ENCODE peak calls at places on chromosomes 16 and 17, in five cellular contexts. Z is H1, W is WTC11, L is GM12878, A is HepG2. M is an unnamed sample.

GRCh38 chr17:47800686-47801085 is 20.9 kb downstream of the OSBPL7 start:
- DNase-seq in A (no peak), W (peak), L (no peak), Z (no peak), M (no peak)

GRCh38 chr16:89020068-89020924 is 43.3 kb upstream of the CBFA2T3 start:
- DNase-seq in A (no peak), W (no peak), L (peak), Z (no peak), M (peak)

GRCh38 chr16:2469399-2470233 is 1.5 kb upstream of the NTN3 start:
- DNase-seq in L (no peak), A (no peak), Z (no peak), W (no peak), M (no peak)

GRCh38 chr17:82214012-82214628 is 1.5 kb upstream of the CCDC57 start:
- DNase-seq in W (no peak), L (no peak), Z (no peak), A (no peak), M (peak)

GRCh38 chr17:50199651-50200446 is 1.6 kb downstream of the COL1A1 start:
- DNase-seq in A (peak), W (peak), L (no peak), Z (no peak), M (peak)

GRCh38 chr16:85650864-85651811 is 37.6 kb downstream of the GINS2 start:
- DNase-seq in A (no peak), L (no peak), W (no peak), Z (no peak), M (no peak)

GRCh38 chr16:66881964-66882508 is 1.7 kb downstream of the PDP2 start:
- DNase-seq in Z (no peak), W (no peak), L (no peak), A (no peak), M (no peak)

GRCh38 chr17:72502111-72502939 is 381.5 kb downstream of the SOX9 start:
- DNase-seq in W (no peak), L (no peak), Z (no peak), A (peak), M (no peak)

GRCh38 chr17:74758846-74759163 is 10.4 kb downstream of the NHERF1 start:
- DNase-seq in L (no peak), W (no peak), A (no peak), Z (no peak), M (peak)

GRCh38 chr16:5451641-5452040 is 354.0 kb upstream of the EEF2KMT start:
- DNase-seq in Z (no peak), A (no peak), W (peak), L (no peak), M (no peak)

GRCh38 chr16:22336581-22336980 is 37.8 kb downstream of the CDR2 start:
- DNase-seq in A (no peak), W (no peak), L (no peak), Z (no peak), M (no peak)

GRCh38 chr17:4161179-4161559 is 18.2 kb downstream of the CYB5D2 start:
- DNase-seq in Z (peak), A (peak), L (no peak), W (peak), M (peak)

GRCh38 chr16:13866073-13866472 is 53.9 kb upstream of the ERCC4 start:
- DNase-seq in A (peak), W (peak), Z (peak), L (no peak), M (peak)

GRCh38 chr16:79994413-79994812 is 393.9 kb upstream of the MAF start:
- DNase-seq in Z (no peak), L (no peak), W (no peak), A (no peak), M (no peak)

GRCh38 chr17:39996162-39996561 is 15.6 kb downstream of the PSMD3 start:
- DNase-seq in W (no peak), Z (no peak), L (no peak), A (no peak), M (peak)

GRCh38 chr17:76820523-76820922 is 47.7 kb upstream of the MGAT5B start:
- DNase-seq in A (no peak), Z (no peak), W (no peak), L (no peak), M (no peak)

GRCh38 chr17:72370819-72371218 is 250.0 kb downstream of the SOX9 start:
- DNase-seq in A (no peak), Z (no peak), W (no peak), L (no peak), M (peak)

GRCh38 chr16:17313085-17313611 is 157.6 kb downstream of the XYLT1 start:
- DNase-seq in W (no peak), A (no peak), L (no peak), Z (no peak), M (no peak)

GRCh38 chr16:35732046-35732810 is 2272.8 kb downstream of the TP53TG3F start:
- DNase-seq in L (no peak), Z (no peak), A (no peak), W (no peak), M (no peak)

GRCh38 chr16:75621170-75621477 is 2.0 kb downstream of the ADAT1 start:
- DNase-seq in W (no peak), A (peak), Z (no peak), L (no peak), M (peak)

GRCh38 chr17:1959871-1960569 is 65.1 kb downstream of the RTN4RL1 start:
- DNase-seq in Z (no peak), W (no peak), A (no peak), L (no peak), M (no peak)

GRCh38 chr17:36807496-36808180 is 129.6 kb upstream of the LHX1 start:
- DNase-seq in W (peak), L (no peak), A (no peak), Z (no peak), M (no peak)

GRCh38 chr17:82782657-82783207 is 30.9 kb downstream of the TBCD start:
- DNase-seq in Z (no peak), A (no peak), W (no peak), L (no peak), M (no peak)

GRCh38 chr17:82603981-82604448 is 44.2 kb downstream of the WDR45B start:
- DNase-seq in Z (no peak), W (no peak), L (no peak), A (no peak), M (no peak)

GRCh38 chr16:13390093-13390985 is 488.9 kb downstream of the SHISA9 start:
- DNase-seq in L (peak), A (no peak), W (no peak), Z (no peak), M (no peak)

GRCh38 chr17:12047977-12048376 is 27.3 kb downstream of the MAP2K4 start:
- DNase-seq in Z (no peak), L (no peak), W (no peak), A (no peak), M (peak)

GRCh38 chr16:17304124-17304813 is 166.5 kb downstream of the XYLT1 start:
- DNase-seq in L (no peak), A (no peak), W (no peak), Z (no peak), M (no peak)

GRCh38 chr17:60637683-60638082 is 37.7 kb downstream of the PPM1D start:
- DNase-seq in A (no peak), W (no peak), L (no peak), Z (no peak), M (no peak)

GRCh38 chr17:60641810-60642220 is 35.8 kb upstream of the BCAS3 start:
- DNase-seq in Z (peak), A (peak), L (no peak), W (peak), M (peak)

GRCh38 chr17:60641126-60641525 is 36.5 kb upstream of the BCAS3 start:
- DNase-seq in W (no peak), A (no peak), L (no peak), Z (no peak), M (no peak)

GRCh38 chr17:60639019-60639330 is 38.7 kb upstream of the BCAS3 start:
- DNase-seq in W (no peak), Z (no peak), L (no peak), A (no peak), M (no peak)

DNA sequence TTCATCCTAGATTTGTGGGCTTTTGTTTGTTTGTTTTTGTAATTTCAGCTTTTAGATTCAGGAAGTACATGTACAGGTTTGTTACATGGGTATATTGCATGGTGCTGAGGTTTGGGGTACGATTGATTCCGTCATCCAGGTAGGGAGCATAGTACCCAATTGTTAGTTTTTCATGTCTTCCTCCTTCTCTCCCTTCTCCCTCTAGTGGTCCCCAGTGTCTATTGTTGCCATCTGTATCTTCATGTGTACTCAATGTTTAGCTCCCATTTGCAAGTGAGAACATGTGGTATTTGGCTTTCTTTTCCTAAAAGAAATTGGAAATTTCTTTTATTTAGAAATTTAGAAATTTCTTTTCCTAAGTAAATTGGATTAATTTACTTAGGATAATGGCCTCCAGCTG is 37.1 kb upstream of the BCAS3 start:
- DNase-seq in L (no peak), A (peak), Z (no peak), W (no peak), M (no peak)
- TF ChIP-seq ATF2 in L (no peak), A (no peak), Z (no peak), W (no peak), M (no peak)

GRCh38 chr17:80065478-80066170 is 29.2 kb downstream of the CCDC40 start:
- DNase-seq in L (no peak), W (peak), A (no peak), Z (no peak), M (no peak)

GRCh38 chr17:80064696-80065095 is 28.3 kb downstream of the CCDC40 start:
- DNase-seq in L (no peak), W (no peak), Z (no peak), A (no peak), M (no peak)

GRCh38 chr17:80061421-80061820 is 25.0 kb downstream of the CCDC40 start:
- DNase-seq in W (no peak), L (no peak), A (no peak), Z (no peak), M (no peak)

GRCh38 chr17:80060629-80061028 is 24.2 kb downstream of the CCDC40 start:
- DNase-seq in Z (no peak), W (no peak), A (no peak), L (no peak), M (no peak)

DNA sequence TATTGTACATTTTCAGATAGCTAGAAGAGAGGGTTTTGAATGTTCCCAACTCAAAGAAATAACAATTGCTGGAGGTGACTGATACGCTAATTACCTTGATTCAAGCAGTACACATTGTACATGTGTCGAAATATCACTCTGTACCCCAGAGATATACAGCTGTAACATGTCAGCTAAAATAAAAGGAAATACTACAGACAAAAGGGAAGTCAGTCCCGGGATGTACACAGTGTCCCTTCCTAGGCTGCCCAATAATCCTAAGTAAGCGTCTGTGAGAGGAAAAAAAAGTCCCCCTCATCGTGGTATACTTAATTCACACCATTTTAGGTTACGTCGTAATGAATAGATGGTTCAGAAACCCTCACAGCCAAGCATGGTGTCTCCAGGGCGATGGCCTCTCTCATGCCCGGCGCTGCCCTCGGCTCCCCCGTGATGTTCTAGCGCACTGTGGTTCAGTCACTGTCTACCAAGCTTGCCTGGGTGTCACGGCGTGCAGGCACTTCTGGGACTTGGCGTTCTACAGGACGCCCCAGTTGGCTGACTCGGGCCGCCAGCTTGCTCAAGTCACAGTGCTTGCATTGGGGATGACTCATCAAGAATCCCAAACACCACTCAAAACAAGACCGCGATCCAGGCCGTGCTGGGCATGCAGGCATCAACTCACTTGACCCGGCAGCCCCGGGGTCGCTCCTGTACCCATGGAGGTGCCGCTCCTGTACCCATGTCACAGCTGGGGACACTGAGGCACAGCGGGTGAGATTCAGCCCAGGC is 27.6 kb downstream of the CCDC40 start:
- DNase-seq in Z (no peak), L (no peak), W (no peak), A (peak), M (peak)
- TF ChIP-seq ATF2 in Z (no peak), L (no peak), W (no peak), A (no peak), M (no peak)

DNA sequence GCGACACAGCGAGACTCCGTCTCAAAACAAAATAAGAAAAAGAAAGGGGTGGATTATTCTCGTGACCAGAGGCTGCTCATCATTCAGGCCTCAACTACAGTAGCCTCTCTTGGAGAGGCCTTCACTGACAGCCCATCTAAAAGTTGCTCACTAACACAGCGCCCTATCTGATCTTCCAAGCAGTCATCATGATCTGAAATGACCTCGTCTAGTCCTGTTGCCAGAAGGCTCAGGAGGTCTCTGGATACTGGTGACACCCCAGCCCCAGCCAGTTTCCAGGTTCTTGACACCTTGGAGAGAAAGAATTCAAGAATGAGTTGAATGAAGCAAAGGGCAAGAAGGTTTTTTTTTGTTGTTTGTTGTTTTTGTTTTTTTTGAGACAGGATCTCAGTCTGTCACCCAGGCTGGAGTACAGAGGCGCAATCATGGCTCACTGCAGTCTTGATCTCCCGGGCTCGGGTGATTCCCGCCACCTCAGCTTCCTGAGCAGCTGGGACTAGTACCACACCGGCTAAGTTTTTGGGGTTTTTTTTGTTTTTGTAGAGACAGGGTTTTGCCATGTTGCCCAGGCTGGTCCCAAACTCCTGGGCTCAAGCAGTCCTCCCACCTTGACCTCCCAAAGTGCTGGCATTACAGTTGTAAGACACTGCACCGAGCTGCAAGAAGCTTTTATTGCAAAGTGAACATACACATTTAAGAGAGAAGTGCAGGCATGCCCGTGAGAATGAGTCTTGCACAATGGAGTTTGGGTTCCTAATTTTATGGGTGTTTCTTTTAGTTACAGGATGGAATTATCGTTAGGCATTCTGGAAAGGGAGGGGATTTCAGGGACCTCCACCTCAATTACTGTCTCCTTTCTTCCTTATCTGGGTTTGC is 2.7 kb upstream of the ZC3H7A start:
- DNase-seq in W (no peak), Z (no peak), A (no peak), L (no peak), M (no peak)
- TF ChIP-seq ATF2 in W (no peak), Z (no peak), A (no peak), L (no peak), M (no peak)

GRCh38 chr17:78430892-78431691 is 52.6 kb downstream of the PGS1 start:
- DNase-seq in W (no peak), A (no peak), Z (no peak), L (no peak), M (no peak)
- TF ChIP-seq ATF2 in W (no peak), A (no peak), Z (no peak), L (no peak), M (no peak)

GRCh38 chr16:4021916-4022315 is 94.3 kb downstream of the ADCY9 start:
- DNase-seq in Z (no peak), W (no peak), L (no peak), A (no peak), M (no peak)

GRCh38 chr16:4017807-4018206 is 98.4 kb downstream of the ADCY9 start:
- DNase-seq in Z (no peak), L (no peak), W (no peak), A (no peak), M (no peak)

GRCh38 chr16:4016648-4017047 is 99.6 kb downstream of the ADCY9 start:
- DNase-seq in Z (no peak), A (no peak), L (no peak), W (no peak), M (no peak)

GRCh38 chr16:4025428-4025827 is 90.8 kb downstream of the ADCY9 start:
- DNase-seq in W (no peak), Z (no peak), A (no peak), L (no peak), M (no peak)

GRCh38 chr16:4021070-4021779 is 95.0 kb downstream of the ADCY9 start:
- DNase-seq in A (peak), W (no peak), Z (no peak), L (no peak), M (no peak)
- TF ChIP-seq ATF2 in A (no peak), W (no peak), Z (no peak), L (no peak), M (no peak)

GRCh38 chr17:71098071-71098470 is 928.7 kb downstream of the KCNJ2 start:
- DNase-seq in W (no peak), L (no peak), Z (no peak), A (no peak), M (no peak)

DNA sequence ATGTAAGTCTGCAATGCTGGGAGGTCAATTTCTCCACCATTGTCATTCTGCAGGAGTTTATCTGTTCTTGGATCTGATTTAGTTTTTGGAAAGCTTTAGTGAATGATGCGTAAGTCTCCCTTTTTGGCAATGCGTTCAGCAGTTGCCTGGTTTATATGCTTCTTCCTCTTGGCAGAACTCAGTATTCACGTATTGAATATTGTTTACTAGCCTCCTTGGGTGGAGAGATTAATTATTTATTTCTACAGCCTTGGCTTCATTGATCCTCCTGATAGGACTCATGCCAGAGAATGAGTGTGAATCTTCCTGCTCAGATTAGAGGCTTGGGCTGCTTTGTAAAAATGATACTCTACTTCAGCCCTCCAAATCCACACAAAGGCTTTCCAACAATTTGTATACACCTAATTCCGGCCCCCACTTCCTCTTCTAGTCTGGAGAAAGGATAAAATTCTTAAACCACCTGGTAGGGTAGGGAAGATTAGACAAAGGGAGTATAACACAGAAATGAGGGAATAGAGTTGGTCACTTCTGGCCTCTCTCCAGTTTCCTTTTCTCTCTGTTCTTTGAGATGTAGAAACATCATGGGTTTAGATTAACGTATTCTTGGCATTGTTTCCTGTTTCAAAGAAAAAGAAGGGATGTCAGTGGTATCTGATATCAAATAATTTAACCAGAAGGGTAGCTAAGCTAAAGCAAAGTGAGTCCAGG is 929.8 kb downstream of the KCNJ2 start:
- DNase-seq in W (no peak), Z (no peak), A (no peak), L (no peak), M (no peak)
- TF ChIP-seq ATF2 in W (no peak), Z (no peak), A (no peak), L (no peak), M (no peak)

M was measured in K562.